ENCODE peak calls at places on chromosomes 16 and 17, in seven cellular contexts. D, P, L, M, H, Q and N are unnamed samples.

GRCh38 chr17:7238418-7239090 is 703 bp downstream of the PHF23 start:
- DNase-seq in Q (peak), M (no peak), P (peak), L (no peak), H (no peak), D (no peak), N (peak)

GRCh38 chr16:72952404-72953301 is 95.3 kb downstream of the ZFHX3 start:
- DNase-seq in P (no peak), H (no peak), M (no peak), Q (no peak), L (peak), D (peak), N (peak)

GRCh38 chr17:43888548-43888947 is 18.8 kb downstream of the MPP2 start:
- DNase-seq in L (no peak), P (no peak), H (no peak), D (no peak), Q (no peak), M (no peak), N (no peak)

GRCh38 chr17:43015579-43015978 is 6.6 kb downstream of the VAT1 start:
- DNase-seq in Q (no peak), D (no peak), H (no peak), L (peak), P (no peak), M (no peak), N (no peak)

GRCh38 chr17:48631693-48632578 is 5.8 kb upstream of the HOXB9 start:
- DNase-seq in D (no peak), H (no peak), Q (no peak), P (no peak), L (no peak), M (no peak), N (no peak)

GRCh38 chr16:54430491-54431030 is 144.0 kb upstream of the IRX3 start:
- DNase-seq in Q (no peak), M (peak), P (no peak), D (peak), L (peak), H (no peak), N (peak)

GRCh38 chr17:51154176-51154575 is 817 bp downstream of the NME1 start:
- DNase-seq in H (no peak), P (no peak), D (no peak), L (no peak), Q (peak), M (no peak), N (peak)

GRCh38 chr17:64608571-64608981 is 53.5 kb downstream of the SMURF2 start:
- DNase-seq in D (no peak), L (peak), Q (no peak), P (no peak), M (no peak), H (no peak), N (peak)

GRCh38 chr16:24822542-24822941 is 23.2 kb upstream of the SLC5A11 start:
- DNase-seq in L (no peak), Q (no peak), P (no peak), H (no peak), D (no peak), M (no peak), N (no peak)

GRCh38 chr17:66200685-66201092 is 8.8 kb upstream of the CEP112 start:
- DNase-seq in L (peak), P (no peak), Q (peak), H (peak), M (peak), D (peak), N (peak)

GRCh38 chr17:27340990-27341595 is 47.2 kb downstream of the WSB1 start:
- DNase-seq in D (no peak), H (no peak), Q (no peak), L (no peak), P (no peak), M (no peak), N (no peak)

GRCh38 chr16:77599793-77600415 is 122.4 kb upstream of the NUDT7 start:
- DNase-seq in L (peak), H (no peak), M (peak), Q (peak), P (no peak), D (peak), N (peak)

GRCh38 chr17:57135748-57136342 is 50.8 kb downstream of the AKAP1 start:
- DNase-seq in P (no peak), M (peak), H (no peak), D (no peak), L (no peak), Q (no peak), N (no peak)

GRCh38 chr17:48550313-48551205 is 5.7 kb upstream of the HOXB2 start:
- DNase-seq in M (no peak), L (no peak), H (no peak), P (peak), D (no peak), Q (no peak), N (no peak)

GRCh38 chr16:2883027-2883846 is at the start of gene FLYWCH2:
- DNase-seq in D (peak), L (peak), M (peak), Q (peak), P (peak), H (peak), N (peak)

GRCh38 chr17:40956401-40957254 is 10.1 kb downstream of the KRT39 start:
- DNase-seq in H (no peak), L (peak), Q (no peak), P (no peak), D (peak), M (peak), N (peak)

GRCh38 chr17:42657824-42658588 is 1.1 kb upstream of the TUBG2 start:
- DNase-seq in Q (no peak), P (no peak), D (no peak), M (no peak), L (no peak), H (no peak), N (no peak)

GRCh38 chr17:37648555-37648954 is 5.3 kb upstream of the DDX52 start:
- DNase-seq in Q (no peak), D (peak), L (peak), H (no peak), P (no peak), M (no peak), N (peak)

GRCh38 chr17:50946891-50947843 is 81.0 kb upstream of the TOB1 start:
- DNase-seq in H (no peak), M (no peak), P (no peak), D (no peak), L (no peak), Q (no peak), N (no peak)

GRCh38 chr17:20999841-21000532 is 42.8 kb downstream of the USP22 start:
- DNase-seq in H (no peak), L (no peak), P (no peak), Q (no peak), D (no peak), M (no peak), N (no peak)

GRCh38 chr17:81160747-81161453 is 4.4 kb upstream of the PVALEF start:
- DNase-seq in P (peak), Q (no peak), M (no peak), H (no peak), L (no peak), D (no peak), N (no peak)

GRCh38 chr16:17105239-17105721 is 365.5 kb downstream of the XYLT1 start:
- DNase-seq in L (no peak), P (no peak), H (no peak), M (no peak), Q (no peak), D (no peak), N (peak)

GRCh38 chr17:82881900-82882714 is 42.3 kb upstream of the ZNF750 start:
- DNase-seq in Q (no peak), H (peak), M (peak), P (peak), D (no peak), L (no peak), N (peak)

GRCh38 chr16:11219188-11219587 is 36.8 kb downstream of the SOCS1 start:
- DNase-seq in D (no peak), H (no peak), L (peak), Q (no peak), M (no peak), P (no peak), N (no peak)

GRCh38 chr17:83155128-83156081 is 76.0 kb downstream of the METRNL start:
- DNase-seq in Q (no peak), P (no peak), L (peak), M (no peak), D (peak), H (peak), N (peak)

GRCh38 chr16:89257757-89258465 is 40.4 kb downstream of the ZNF778 start:
- DNase-seq in H (no peak), P (no peak), D (no peak), M (no peak), Q (no peak), L (no peak), N (no peak)

GRCh38 chr16:52872706-52873105 is 180.0 kb downstream of the CHD9NB start:
- DNase-seq in Q (no peak), M (no peak), P (no peak), L (no peak), D (no peak), H (no peak), N (no peak)

GRCh38 chr16:77971306-77972131 is 50.8 kb upstream of the CLEC3A start:
- DNase-seq in Q (peak), H (peak), D (peak), P (peak), L (peak), M (peak), N (peak)

GRCh38 chr17:1673041-1673790 is 11.5 kb downstream of the PRPF8 start:
- DNase-seq in H (no peak), D (no peak), M (no peak), L (no peak), P (no peak), Q (no peak), N (no peak)

GRCh38 chr17:45234641-45235040 is 13.0 kb downstream of the FMNL1 start:
- DNase-seq in H (no peak), M (peak), L (no peak), D (no peak), Q (peak), P (no peak), N (no peak)

GRCh38 chr17:5024604-5025003 is 10.6 kb downstream of the SLC52A1 start:
- DNase-seq in H (no peak), L (no peak), M (no peak), Q (no peak), D (no peak), P (no peak), N (no peak)

GRCh38 chr17:5022171-5022711 is 13.0 kb downstream of the SLC52A1 start:
- DNase-seq in H (no peak), Q (no peak), M (no peak), D (no peak), L (no peak), P (no peak), N (no peak)

GRCh38 chr17:5023588-5024147 is 11.6 kb downstream of the SLC52A1 start:
- DNase-seq in P (no peak), L (no peak), D (no peak), Q (no peak), M (no peak), H (no peak), N (no peak)

GRCh38 chr17:5020502-5021023 is 14.7 kb downstream of the SLC52A1 start:
- DNase-seq in M (no peak), H (no peak), D (no peak), L (no peak), Q (no peak), P (no peak), N (no peak)

GRCh38 chr17:5019475-5019956 is 15.7 kb downstream of the SLC52A1 start:
- DNase-seq in H (no peak), M (no peak), L (no peak), P (no peak), Q (peak), D (no peak), N (no peak)
- TF ChIP-seq CTCF in H (no peak), M (peak), L (no peak), P (no peak), Q (peak), D (no peak), N (no peak)

GRCh38 chr16:85570735-85571562 is 42.2 kb upstream of the GSE1 start:
- DNase-seq in D (no peak), L (no peak), M (no peak), P (no peak), Q (peak), H (peak), N (no peak)

GRCh38 chr16:85570213-85570734 is 42.8 kb upstream of the GSE1 start:
- DNase-seq in P (no peak), Q (peak), M (no peak), L (no peak), D (no peak), H (no peak), N (no peak)

GRCh38 chr16:85569615-85570212 is 43.4 kb upstream of the GSE1 start:
- DNase-seq in D (peak), M (no peak), Q (peak), P (no peak), L (peak), H (no peak), N (peak)

GRCh38 chr16:85568519-85568918 is 44.6 kb upstream of the GSE1 start:
- DNase-seq in M (no peak), L (no peak), D (no peak), P (peak), H (peak), Q (no peak), N (no peak)

GRCh38 chr16:85569039-85569614 is 44.0 kb upstream of the GSE1 start:
- DNase-seq in L (no peak), Q (no peak), H (no peak), M (no peak), P (no peak), D (no peak), N (no peak)
- H3K4me3 ChIP-seq in L (no peak), Q (no peak), H (no peak), M (no peak), P (no peak), D (no peak), N (no peak)

GRCh38 chr17:68351395-68351794 is 60.1 kb downstream of the ARSG start:
- DNase-seq in L (peak), H (no peak), P (no peak), Q (no peak), M (no peak), D (no peak), N (no peak)
- TF ChIP-seq CTCF in L (peak), H (no peak), P (no peak), Q (no peak), M (no peak), D (no peak), N (peak)

DNA sequence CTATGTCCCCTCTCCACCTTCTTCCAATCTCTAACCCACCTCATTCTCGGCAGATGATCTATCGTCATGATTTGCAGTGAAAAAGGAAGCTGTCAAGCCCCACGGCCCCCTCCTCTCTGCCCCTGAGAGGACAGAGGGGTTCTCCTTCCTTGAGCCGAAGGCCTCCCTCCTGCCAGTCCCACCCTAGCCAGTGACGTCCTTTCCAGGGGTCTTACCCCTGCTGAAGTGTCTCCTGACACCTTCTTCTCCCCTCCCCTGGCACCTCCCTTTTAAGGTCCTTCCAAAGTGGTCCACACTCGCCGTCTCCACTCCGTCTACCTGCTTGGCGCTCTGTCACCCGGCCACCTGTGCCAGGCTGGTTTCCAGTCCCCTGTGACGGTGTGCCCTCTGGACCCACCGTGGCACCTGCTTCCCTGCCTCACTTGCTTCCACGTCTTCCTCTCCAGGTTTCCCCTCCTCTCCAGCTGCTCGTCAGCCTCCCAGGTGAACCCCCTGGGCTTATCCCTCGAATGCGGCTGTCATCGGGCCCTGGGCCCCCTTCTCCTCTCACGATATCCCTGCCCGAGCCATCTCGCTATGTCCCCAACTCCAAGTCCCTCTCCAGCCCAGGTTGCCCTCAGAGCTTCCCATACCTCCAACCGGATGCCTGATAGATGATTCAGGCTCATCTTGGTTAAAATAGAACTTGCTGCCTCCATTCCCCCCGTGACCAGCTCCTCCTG is 5.7 kb downstream of the CCDC102A start:
- DNase-seq in D (no peak), Q (no peak), L (no peak), M (no peak), H (no peak), P (peak), N (no peak)
- H3K4me3 ChIP-seq in D (no peak), Q (peak), L (no peak), M (no peak), H (no peak), P (no peak), N (no peak)

GRCh38 chr17:77503916-77504651 is 363.3 kb downstream of the SEC14L1 start:
- DNase-seq in M (no peak), P (no peak), L (no peak), Q (no peak), D (no peak), H (no peak), N (no peak)
- TF ChIP-seq CTCF in M (no peak), P (no peak), L (no peak), Q (no peak), D (no peak), H (no peak), N (no peak)

GRCh38 chr17:49694847-49695697 is 12.7 kb downstream of the SLC35B1 start:
- DNase-seq in M (peak), P (no peak), D (no peak), Q (peak), L (peak), H (peak), N (peak)
- H3K4me3 ChIP-seq in M (peak), P (no peak), D (no peak), Q (no peak), L (no peak), H (no peak), N (no peak)

GRCh38 chr16:63287411-63287810 is 1251.2 kb upstream of the CDH8 start:
- DNase-seq in L (no peak), D (no peak), Q (no peak), P (no peak), M (no peak), H (no peak), N (no peak)

GRCh38 chr16:63292036-63292435 is 1255.8 kb upstream of the CDH8 start:
- DNase-seq in Q (no peak), L (no peak), D (no peak), P (no peak), M (no peak), H (no peak), N (no peak)

DNA sequence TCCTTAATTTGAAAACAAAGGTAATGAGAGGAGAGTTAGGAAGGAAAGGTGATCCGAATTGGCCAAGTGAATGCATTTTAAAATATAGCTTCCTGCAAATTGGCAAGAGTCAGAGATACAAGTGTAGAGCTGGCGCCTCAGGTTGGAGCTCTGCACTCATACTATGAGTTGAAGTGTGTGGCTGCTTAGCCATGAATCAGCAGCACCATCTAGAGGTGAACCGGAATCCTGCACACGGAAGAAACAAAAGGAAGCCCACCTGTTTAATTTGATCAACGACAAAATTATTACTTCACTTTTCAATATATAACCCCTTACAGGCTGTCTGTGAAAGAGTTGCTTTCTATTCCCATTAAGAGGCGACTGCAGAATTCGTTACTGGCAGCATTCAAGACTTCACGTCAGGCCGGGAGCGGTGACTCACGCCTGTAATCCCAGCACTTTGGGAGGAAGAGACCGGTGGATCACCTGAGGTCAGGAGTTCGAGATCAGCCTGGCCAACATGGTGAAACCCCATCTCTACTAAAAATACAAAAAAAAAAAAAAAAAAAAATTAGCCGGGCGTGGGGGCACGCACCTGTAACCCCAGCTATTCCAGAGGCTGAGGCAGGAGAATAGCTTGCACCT is 1253.7 kb upstream of the CDH8 start:
- DNase-seq in M (peak), Q (peak), P (no peak), D (no peak), L (peak), H (no peak), N (peak)
- TF ChIP-seq CTCF in M (peak), Q (peak), P (peak), D (peak), L (peak), H (peak), N (no peak)

GRCh38 chr16:65069090-65069489 is 52.8 kb downstream of the CDH11 start:
- DNase-seq in H (no peak), M (no peak), Q (no peak), L (peak), D (peak), P (no peak), N (peak)
- H3K4me3 ChIP-seq in H (no peak), M (no peak), Q (no peak), L (no peak), D (no peak), P (no peak), N (no peak)

GRCh38 chr16:69286941-69287713 is 24.0 kb upstream of the VPS4A start:
- DNase-seq in P (no peak), L (peak), Q (peak), D (peak), H (peak), M (peak), N (peak)
- TF ChIP-seq CTCF in P (peak), L (peak), Q (peak), D (peak), H (peak), M (peak), N (peak)

GRCh38 chr17:35082073-35082657 is 18.7 kb upstream of the RFFL start:
- DNase-seq in L (peak), M (peak), H (no peak), Q (peak), P (no peak), D (peak), N (peak)
- H3K4me3 ChIP-seq in L (no peak), M (no peak), H (no peak), Q (no peak), P (no peak), D (no peak), N (no peak)